ENCODE peak calls at places on chromosomes 4 and X, in seven cellular contexts. One of them, this sample, is unnamed. For H3K4me1, the result is how much of the 10 kb centered on the place peaks cover.

GRCh38 chr4:125042031-125042430 is 272.7 kb upstream of the FAT4 start:
- DNase-seq in CD8-positive, alpha-beta T cell: no peak
- DNase-seq in adrenal gland: no peak
- DNase-seq in tibial artery: no peak
- DNase-seq in BE2C: no peak
- DNase-seq in astrocyte: peak
- DNase-seq in mammary epithelial cell: peak
- DNase-seq in this sample: no peak

GRCh38 chr4:88457307-88458090 is 580 bp downstream of the HERC5 start:
- DNase-seq in tibial artery: peak
- DNase-seq in mammary epithelial cell: peak
- DNase-seq in adrenal gland: peak
- DNase-seq in BE2C: peak
- DNase-seq in astrocyte: peak
- DNase-seq in CD8-positive, alpha-beta T cell: peak
- DNase-seq in this sample: peak

GRCh38 chr4:183989471-183989870 is 84.4 kb downstream of the STOX2 start:
- DNase-seq in astrocyte: peak
- DNase-seq in CD8-positive, alpha-beta T cell: no peak
- DNase-seq in BE2C: no peak
- DNase-seq in mammary epithelial cell: no peak
- DNase-seq in tibial artery: no peak
- DNase-seq in adrenal gland: no peak
- DNase-seq in this sample: no peak

GRCh38 chrX:135625995-135626394 is 87.4 kb upstream of the CT45A1 start:
- DNase-seq in adrenal gland: no peak
- DNase-seq in astrocyte: no peak
- DNase-seq in CD8-positive, alpha-beta T cell: no peak
- DNase-seq in BE2C: peak
- DNase-seq in mammary epithelial cell: no peak
- DNase-seq in tibial artery: no peak
- DNase-seq in this sample: no peak

GRCh38 chr4:109729155-109729562 is 711 bp downstream of the PLA2G12A start:
- DNase-seq in tibial artery: no peak
- DNase-seq in CD8-positive, alpha-beta T cell: no peak
- DNase-seq in BE2C: no peak
- DNase-seq in mammary epithelial cell: peak
- DNase-seq in astrocyte: no peak
- DNase-seq in adrenal gland: peak
- DNase-seq in this sample: no peak

GRCh38 chr4:169009281-169010124 is 552 bp downstream of the CBR4 start:
- DNase-seq in astrocyte: peak
- DNase-seq in CD8-positive, alpha-beta T cell: peak
- DNase-seq in tibial artery: peak
- DNase-seq in BE2C: peak
- DNase-seq in mammary epithelial cell: peak
- DNase-seq in adrenal gland: peak
- DNase-seq in this sample: peak

GRCh38 chr4:37780444-37781133 is 45.9 kb upstream of the PGM2 start:
- DNase-seq in astrocyte: no peak
- DNase-seq in adrenal gland: no peak
- DNase-seq in tibial artery: no peak
- DNase-seq in BE2C: no peak
- DNase-seq in mammary epithelial cell: no peak
- DNase-seq in CD8-positive, alpha-beta T cell: peak
- DNase-seq in this sample: no peak

GRCh38 chrX:119622356-119623232 is 16.4 kb upstream of the NKRF start:
- DNase-seq in CD8-positive, alpha-beta T cell: no peak
- DNase-seq in BE2C: no peak
- DNase-seq in mammary epithelial cell: no peak
- DNase-seq in astrocyte: peak
- DNase-seq in tibial artery: no peak
- DNase-seq in adrenal gland: peak
- DNase-seq in this sample: no peak

GRCh38 chrX:153775293-153775595 is 5.6 kb upstream of the SRPK3 start:
- DNase-seq in astrocyte: no peak
- DNase-seq in tibial artery: no peak
- DNase-seq in BE2C: no peak
- DNase-seq in CD8-positive, alpha-beta T cell: no peak
- DNase-seq in mammary epithelial cell: no peak
- DNase-seq in adrenal gland: no peak
- DNase-seq in this sample: no peak

GRCh38 chrX:120585702-120586101 is 18.2 kb upstream of the MCTS1 start:
- DNase-seq in mammary epithelial cell: no peak
- DNase-seq in BE2C: no peak
- DNase-seq in astrocyte: no peak
- DNase-seq in CD8-positive, alpha-beta T cell: no peak
- DNase-seq in tibial artery: no peak
- DNase-seq in adrenal gland: no peak
- DNase-seq in this sample: no peak

GRCh38 chr4:34182346-34182745 is 2062.0 kb downstream of the ARAP2 start:
- DNase-seq in tibial artery: no peak
- DNase-seq in CD8-positive, alpha-beta T cell: no peak
- DNase-seq in mammary epithelial cell: peak
- DNase-seq in BE2C: no peak
- DNase-seq in astrocyte: peak
- DNase-seq in adrenal gland: no peak
- DNase-seq in this sample: no peak

GRCh38 chrX:26442340-26442739 is 226.4 kb downstream of the MAGEB5 start:
- DNase-seq in mammary epithelial cell: peak
- DNase-seq in BE2C: no peak
- DNase-seq in adrenal gland: no peak
- DNase-seq in tibial artery: no peak
- DNase-seq in astrocyte: no peak
- DNase-seq in CD8-positive, alpha-beta T cell: no peak
- DNase-seq in this sample: no peak

GRCh38 chr4:48254381-48255072 is 15.1 kb downstream of the TEC start:
- DNase-seq in mammary epithelial cell: peak
- DNase-seq in astrocyte: peak
- DNase-seq in CD8-positive, alpha-beta T cell: no peak
- DNase-seq in tibial artery: no peak
- DNase-seq in BE2C: no peak
- DNase-seq in adrenal gland: peak
- DNase-seq in this sample: no peak

GRCh38 chr4:152572417-152573086 is 36.7 kb upstream of the FBXW7 start:
- DNase-seq in adrenal gland: peak
- DNase-seq in CD8-positive, alpha-beta T cell: no peak
- DNase-seq in tibial artery: no peak
- DNase-seq in mammary epithelial cell: peak
- DNase-seq in BE2C: no peak
- DNase-seq in astrocyte: peak
- DNase-seq in this sample: no peak

GRCh38 chr4:128810331-128810870 is 901 bp downstream of the JADE1 start:
- DNase-seq in astrocyte: peak
- DNase-seq in adrenal gland: peak
- DNase-seq in mammary epithelial cell: no peak
- DNase-seq in BE2C: peak
- DNase-seq in tibial artery: peak
- DNase-seq in CD8-positive, alpha-beta T cell: no peak
- DNase-seq in this sample: peak

GRCh38 chrX:11148401-11148800 is 37.3 kb downstream of the HCCS start:
- DNase-seq in CD8-positive, alpha-beta T cell: no peak
- DNase-seq in astrocyte: no peak
- DNase-seq in mammary epithelial cell: no peak
- DNase-seq in BE2C: no peak
- DNase-seq in tibial artery: no peak
- DNase-seq in adrenal gland: no peak
- DNase-seq in this sample: no peak

GRCh38 chrX:109890910-109891502 is 111.9 kb upstream of the TMEM164 start:
- DNase-seq in BE2C: peak
- DNase-seq in adrenal gland: peak
- DNase-seq in mammary epithelial cell: peak
- DNase-seq in astrocyte: peak
- DNase-seq in CD8-positive, alpha-beta T cell: peak
- DNase-seq in tibial artery: peak
- DNase-seq in this sample: peak

GRCh38 chr4:86706923-86707597 is 112.9 kb downstream of the PTPN13 start:
- DNase-seq in BE2C: no peak
- DNase-seq in CD8-positive, alpha-beta T cell: no peak
- DNase-seq in adrenal gland: no peak
- DNase-seq in mammary epithelial cell: peak
- DNase-seq in tibial artery: no peak
- DNase-seq in astrocyte: peak
- DNase-seq in this sample: no peak

GRCh38 chr4:184574861-184575260 is 74.4 kb downstream of the CASP3 start:
- DNase-seq in astrocyte: no peak
- DNase-seq in CD8-positive, alpha-beta T cell: no peak
- DNase-seq in BE2C: no peak
- DNase-seq in mammary epithelial cell: no peak
- DNase-seq in adrenal gland: no peak
- DNase-seq in tibial artery: no peak
- DNase-seq in this sample: no peak

GRCh38 chr4:120156115-120156718 is 89.6 kb upstream of the MAD2L1 start:
- DNase-seq in CD8-positive, alpha-beta T cell: no peak
- DNase-seq in adrenal gland: peak
- DNase-seq in BE2C: peak
- DNase-seq in astrocyte: peak
- DNase-seq in tibial artery: no peak
- DNase-seq in mammary epithelial cell: peak
- DNase-seq in this sample: no peak

GRCh38 chr4:10416441-10416840 is 40.8 kb downstream of the ZNF518B start:
- DNase-seq in CD8-positive, alpha-beta T cell: peak
- DNase-seq in tibial artery: no peak
- DNase-seq in adrenal gland: no peak
- DNase-seq in BE2C: no peak
- DNase-seq in mammary epithelial cell: no peak
- DNase-seq in astrocyte: no peak
- DNase-seq in this sample: no peak

GRCh38 chrX:55118574-55118973 is 29.8 kb downstream of the PAGE2 start:
- DNase-seq in BE2C: no peak
- DNase-seq in CD8-positive, alpha-beta T cell: no peak
- DNase-seq in astrocyte: no peak
- DNase-seq in tibial artery: no peak
- DNase-seq in mammary epithelial cell: no peak
- DNase-seq in adrenal gland: no peak
- DNase-seq in this sample: no peak

GRCh38 chrX:30220646-30221045 is 5.3 kb downstream of the MAGEB2 start:
- DNase-seq in tibial artery: no peak
- DNase-seq in adrenal gland: no peak
- DNase-seq in astrocyte: no peak
- DNase-seq in BE2C: no peak
- DNase-seq in CD8-positive, alpha-beta T cell: no peak
- DNase-seq in mammary epithelial cell: no peak
- DNase-seq in this sample: no peak

GRCh38 chr4:69984030-69984443 is 11.7 kb upstream of the STATH start:
- DNase-seq in tibial artery: no peak
- DNase-seq in BE2C: peak
- DNase-seq in astrocyte: peak
- DNase-seq in CD8-positive, alpha-beta T cell: no peak
- DNase-seq in adrenal gland: no peak
- DNase-seq in mammary epithelial cell: peak
- DNase-seq in this sample: no peak

GRCh38 chr4:13386405-13387107 is 97.6 kb downstream of the RAB28 start:
- DNase-seq in CD8-positive, alpha-beta T cell: no peak
- DNase-seq in BE2C: no peak
- DNase-seq in mammary epithelial cell: peak
- DNase-seq in astrocyte: peak
- DNase-seq in tibial artery: no peak
- DNase-seq in adrenal gland: no peak
- DNase-seq in this sample: no peak

GRCh38 chrX:108304210-108304609 is 134.0 kb downstream of the COL4A6 start:
- DNase-seq in BE2C: no peak
- DNase-seq in mammary epithelial cell: no peak
- DNase-seq in tibial artery: no peak
- DNase-seq in astrocyte: peak
- DNase-seq in adrenal gland: no peak
- DNase-seq in CD8-positive, alpha-beta T cell: no peak
- DNase-seq in this sample: no peak

GRCh38 chr4:53011176-53011575 is 149.1 kb downstream of the RASL11B start:
- DNase-seq in CD8-positive, alpha-beta T cell: no peak
- DNase-seq in adrenal gland: no peak
- DNase-seq in astrocyte: no peak
- DNase-seq in mammary epithelial cell: no peak
- DNase-seq in tibial artery: no peak
- DNase-seq in BE2C: no peak
- DNase-seq in this sample: no peak
- H3K4me1 ChIP-seq in CD8-positive, alpha-beta T cell: under half
- H3K4me1 ChIP-seq in adrenal gland: half or more
- H3K4me1 ChIP-seq in astrocyte: under half
- H3K4me1 ChIP-seq in mammary epithelial cell: under half
- H3K4me1 ChIP-seq in tibial artery: under half
- H3K4me1 ChIP-seq in BE2C: under half
- H3K4me1 ChIP-seq in this sample: under half

GRCh38 chr4:82578935-82579334 is 17.1 kb upstream of the TMEM150C start:
- DNase-seq in tibial artery: no peak
- DNase-seq in mammary epithelial cell: no peak
- DNase-seq in astrocyte: no peak
- DNase-seq in adrenal gland: no peak
- DNase-seq in BE2C: no peak
- DNase-seq in CD8-positive, alpha-beta T cell: no peak
- DNase-seq in this sample: no peak
- TF ChIP-seq CTCF in tibial artery: no peak
- TF ChIP-seq CTCF in mammary epithelial cell: peak
- TF ChIP-seq CTCF in astrocyte: no peak
- TF ChIP-seq CTCF in adrenal gland: no peak
- TF ChIP-seq CTCF in BE2C: peak
- TF ChIP-seq CTCF in CD8-positive, alpha-beta T cell: no peak
- TF ChIP-seq CTCF in this sample: no peak

GRCh38 chr4:15034071-15034764 is 31.9 kb downstream of the CPEB2 start:
- DNase-seq in tibial artery: no peak
- DNase-seq in mammary epithelial cell: peak
- DNase-seq in astrocyte: peak
- DNase-seq in adrenal gland: no peak
- DNase-seq in BE2C: peak
- DNase-seq in CD8-positive, alpha-beta T cell: no peak
- DNase-seq in this sample: no peak
- H3K4me1 ChIP-seq in tibial artery: under half
- H3K4me1 ChIP-seq in mammary epithelial cell: under half
- H3K4me1 ChIP-seq in astrocyte: under half
- H3K4me1 ChIP-seq in adrenal gland: under half
- H3K4me1 ChIP-seq in BE2C: under half
- H3K4me1 ChIP-seq in CD8-positive, alpha-beta T cell: under half
- H3K4me1 ChIP-seq in this sample: under half

GRCh38 chr4:108492816-108493595 is 127.4 kb upstream of the RPL34 start:
- DNase-seq in astrocyte: peak
- DNase-seq in BE2C: peak
- DNase-seq in adrenal gland: no peak
- DNase-seq in tibial artery: no peak
- DNase-seq in mammary epithelial cell: peak
- DNase-seq in CD8-positive, alpha-beta T cell: no peak
- DNase-seq in this sample: no peak
- TF ChIP-seq CTCF in astrocyte: peak
- TF ChIP-seq CTCF in BE2C: peak
- TF ChIP-seq CTCF in adrenal gland: peak
- TF ChIP-seq CTCF in tibial artery: no peak
- TF ChIP-seq CTCF in mammary epithelial cell: peak
- TF ChIP-seq CTCF in CD8-positive, alpha-beta T cell: peak
- TF ChIP-seq CTCF in this sample: no peak

GRCh38 chr4:16222957-16223527 is 3.2 kb downstream of the TAPT1 start:
- DNase-seq in CD8-positive, alpha-beta T cell: no peak
- DNase-seq in BE2C: no peak
- DNase-seq in adrenal gland: no peak
- DNase-seq in tibial artery: no peak
- DNase-seq in mammary epithelial cell: no peak
- DNase-seq in astrocyte: no peak
- DNase-seq in this sample: no peak
- H3K4me1 ChIP-seq in CD8-positive, alpha-beta T cell: under half
- H3K4me1 ChIP-seq in BE2C: under half
- H3K4me1 ChIP-seq in adrenal gland: under half
- H3K4me1 ChIP-seq in tibial artery: under half
- H3K4me1 ChIP-seq in mammary epithelial cell: under half
- H3K4me1 ChIP-seq in astrocyte: under half
- H3K4me1 ChIP-seq in this sample: half or more

This sample was measured in gastrocnemius medialis.